ENCODE peak calls at places on chromosomes 3 and 15, in five cellular contexts. H is EL; F is sciatic nerve; K is MCF 10A; X is activated CD4-positive, alpha-beta T cell treated with anti-CD3 and anti-CD28 coated beads, Interleukin-2, amount 10 ng/mL, durations not matched to agents 7 days and 5 days. Y is an unnamed sample.

GRCh38 chr3:41933154-41933676 is 28.7 kb downstream of the ULK4 start:
- DNase-seq in H (peak), X (no peak), F (no peak), K (peak), Y (no peak)

GRCh38 chr3:133955892-133956291 is 60.2 kb upstream of the RAB6B start:
- DNase-seq in X (no peak), F (no peak), H (no peak), K (peak), Y (peak)

GRCh38 chr3:5058463-5058862 is 63.6 kb upstream of the ARL8B start:
- DNase-seq in K (peak), X (no peak), H (peak), F (no peak), Y (no peak)

GRCh38 chr15:63318344-63318743 is 40.9 kb downstream of the APH1B start:
- DNase-seq in F (no peak), X (no peak), K (no peak), H (no peak), Y (no peak)

GRCh38 chr15:40948706-40949473 is 4.4 kb upstream of the CHAC1 start:
- DNase-seq in X (no peak), K (no peak), F (no peak), H (no peak), Y (no peak)

GRCh38 chr15:67358812-67359211 is 104.2 kb downstream of the IQCH start:
- DNase-seq in X (no peak), H (no peak), K (no peak), F (no peak), Y (no peak)

GRCh38 chr3:130839815-130840214 is 54.1 kb upstream of the ATP2C1 start:
- DNase-seq in F (no peak), K (no peak), X (no peak), H (no peak), Y (no peak)

GRCh38 chr3:43884581-43884980 is 193.8 kb downstream of the ABHD5 start:
- DNase-seq in H (no peak), K (no peak), X (no peak), F (no peak), Y (no peak)

GRCh38 chr3:136465296-136465695 is 215.2 kb downstream of the PCCB start:
- DNase-seq in H (peak), X (no peak), K (no peak), F (no peak), Y (no peak)

GRCh38 chr15:55060831-55061230 is 135.9 kb downstream of the RSL24D1 start:
- DNase-seq in H (no peak), X (no peak), K (no peak), F (no peak), Y (no peak)

GRCh38 chr3:34264650-34265049 is 466.2 kb downstream of the PDCD6IP start:
- DNase-seq in H (no peak), K (no peak), X (no peak), F (no peak), Y (no peak)

GRCh38 chr15:68268405-68268804 is 9.1 kb upstream of the FEM1B start:
- DNase-seq in X (no peak), K (peak), H (no peak), F (no peak), Y (no peak)

GRCh38 chr3:129616713-129617112 is 10.2 kb upstream of the PLXND1 start:
- DNase-seq in X (no peak), H (peak), K (peak), F (peak), Y (no peak)

GRCh38 chr15:91717811-91718210 is 135.7 kb upstream of the SLCO3A1 start:
- DNase-seq in F (no peak), H (no peak), X (no peak), K (no peak), Y (no peak)

GRCh38 chr3:132448211-132448961 is 31.1 kb downstream of the DNAJC13 start:
- DNase-seq in H (peak), X (no peak), K (peak), F (peak), Y (no peak)

GRCh38 chr3:72665701-72666443 is 182.4 kb downstream of the SHQ1 start:
- DNase-seq in F (no peak), K (peak), X (peak), H (no peak), Y (no peak)

GRCh38 chr3:50212502-50212901 is 7.4 kb downstream of the SLC38A3 start:
- DNase-seq in K (no peak), H (no peak), F (no peak), X (no peak), Y (no peak)

GRCh38 chr15:36429707-36430106 is 149.7 kb upstream of the CDIN1 start:
- DNase-seq in H (no peak), F (no peak), K (no peak), X (no peak), Y (no peak)

GRCh38 chr3:194686816-194687637 is 1.3 kb downstream of the FAM43A start:
- DNase-seq in X (no peak), H (peak), K (no peak), F (peak), Y (no peak)

GRCh38 chr15:67304778-67305177 is 50.2 kb downstream of the IQCH start:
- DNase-seq in X (no peak), F (no peak), K (no peak), H (no peak), Y (no peak)

GRCh38 chr15:78811124-78811824 is at the start of gene ADAMTS7:
- DNase-seq in F (peak), H (peak), X (peak), K (peak), Y (no peak)

GRCh38 chr15:42820811-42821210 is 83.9 kb upstream of the CDAN1 start:
- DNase-seq in F (no peak), X (no peak), K (no peak), H (no peak), Y (no peak)

GRCh38 chr3:6577584-6577983 is 283.3 kb upstream of the GRM7 start:
- DNase-seq in F (no peak), H (no peak), K (no peak), X (no peak), Y (no peak)

GRCh38 chr15:59237854-59238252 is 31.2 kb downstream of the LDHAL6B start:
- DNase-seq in X (no peak), K (peak), H (no peak), F (no peak), Y (no peak)